ENCODE peak calls at places on chromosome 1, in six cellular contexts. S, Z, T, B, M and X are unnamed samples.

GRCh38 chr1:118711356-118711755 is 276.8 kb downstream of the TBX15 start:
- DNase-seq in Z (no peak), B (peak; percentile 45), M (no peak), T (no peak), S (no peak), X (no peak)

GRCh38 chr1:205810448-205811157 is 2.4 kb downstream of the SLC41A1 start:
- DNase-seq in M (no peak), B (peak; percentile 44), Z (no peak), S (no peak), T (no peak), X (no peak)

GRCh38 chr1:230286166-230286889 is 139.8 kb downstream of the PGBD5 start:
- DNase-seq in S (peak; percentile 58), M (no peak), B (no peak), T (no peak), Z (no peak), X (peak; percentile 16)

GRCh38 chr1:85484264-85484663 is 19.3 kb upstream of the DDAH1 start:
- DNase-seq in M (no peak), T (no peak), Z (no peak), B (no peak), S (no peak), X (no peak)

GRCh38 chr1:198880818-198881597 is 242.2 kb downstream of the PTPRC start:
- DNase-seq in T (no peak), Z (peak; percentile 80), M (no peak), B (no peak), S (no peak), X (no peak)

GRCh38 chr1:15950763-15951295 is 25.1 kb downstream of the ZBTB17 start:
- DNase-seq in T (peak; percentile 76), S (peak; percentile 63), B (no peak), Z (no peak), M (no peak), X (peak; percentile 90)

GRCh38 chr1:223129229-223129851 is 13.7 kb downstream of the TLR5 start:
- DNase-seq in M (peak; percentile 62), S (peak; percentile 96), Z (no peak), T (peak; percentile 64), B (peak; percentile 91), X (peak; percentile 64)

GRCh38 chr1:192954705-192955265 is 104.4 kb downstream of the UCHL5 start:
- DNase-seq in B (no peak), Z (no peak), T (no peak), S (no peak), M (no peak), X (no peak)

GRCh38 chr1:41920658-41921057 is 1.9 kb upstream of the HIVEP3 start:
- DNase-seq in T (no peak), Z (no peak), B (no peak), M (no peak), S (no peak), X (no peak)

GRCh38 chr1:41919764-41920397 is 1.2 kb upstream of the HIVEP3 start:
- DNase-seq in Z (no peak), M (peak; percentile 70), S (peak; percentile 63), B (peak; percentile 56), T (no peak), X (peak; percentile 21)

GRCh38 chr1:41918450-41919043 is at the start of gene HIVEP3:
- DNase-seq in Z (no peak), T (no peak), M (no peak), B (peak; percentile 68), S (no peak), X (no peak)

GRCh38 chr1:41917835-41918449 is 780 bp downstream of the HIVEP3 start:
- DNase-seq in B (peak; percentile 86), S (peak; percentile 93), M (peak; percentile 35), T (no peak), Z (no peak), X (no peak)

GRCh38 chr1:41919131-41919530 is 409 bp upstream of the HIVEP3 start:
- DNase-seq in Z (no peak), T (no peak), B (no peak), S (peak; percentile 13), M (no peak), X (no peak)
- H3K27ac ChIP-seq in Z (no peak overlapping the region), T (no peak overlapping the region), B (no peak overlapping the region), S (peak overlapping the region; percentile 40), M (no peak overlapping the region), X (no peak overlapping the region)

GRCh38 chr1:240599299-240599698 is 12.7 kb downstream of the GREM2 start:
- DNase-seq in S (no peak), T (no peak), Z (no peak), B (no peak), M (no peak), X (no peak)

GRCh38 chr1:240598602-240599001 is 13.4 kb downstream of the GREM2 start:
- DNase-seq in Z (no peak), M (no peak), B (no peak), S (no peak), T (no peak), X (no peak)

GRCh38 chr1:240598201-240598600 is 13.8 kb downstream of the GREM2 start:
- DNase-seq in S (no peak), T (no peak), B (no peak), M (no peak), Z (no peak), X (no peak)

GRCh38 chr1:240599830-240600229 is 12.1 kb downstream of the GREM2 start:
- DNase-seq in B (no peak), Z (no peak), M (no peak), S (no peak), T (no peak), X (no peak)

DNA sequence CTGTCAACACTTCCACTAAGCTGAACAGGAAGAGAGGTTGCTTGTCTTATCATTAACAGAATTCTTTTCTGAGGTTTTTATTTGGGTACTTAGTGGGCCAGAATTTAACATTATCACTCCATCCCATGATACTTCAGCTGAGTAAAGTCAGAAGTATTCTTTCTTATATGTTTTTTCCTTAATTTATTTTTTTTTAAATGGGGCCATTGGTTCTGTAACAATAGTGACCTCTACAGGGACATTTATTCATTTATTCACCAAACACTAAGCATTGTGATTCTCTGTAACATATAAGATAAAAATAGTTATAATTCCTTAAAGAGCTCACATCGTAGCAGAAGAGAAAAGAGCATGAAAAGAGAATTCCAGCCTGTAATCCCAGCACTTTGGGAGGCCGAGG is 9.8 kb downstream of the GREM2 start:
- DNase-seq in S (no peak), T (no peak), B (no peak), Z (no peak), M (no peak), X (no peak)
- TF ChIP-seq CTCF in S (no peak), T (no peak), B (no peak), Z (peak; percentile 28), M (no peak), X (no peak)

GRCh38 chr1:150536836-150537731 is 12.1 kb upstream of the ADAMTSL4 start:
- DNase-seq in Z (no peak), B (no peak), S (no peak), M (no peak), T (no peak), X (no peak)

GRCh38 chr1:150532860-150533259 is 16.3 kb upstream of the ADAMTSL4 start:
- DNase-seq in T (no peak), S (no peak), Z (no peak), M (no peak), B (no peak), X (no peak)

GRCh38 chr1:150534002-150534401 is 15.2 kb upstream of the ADAMTSL4 start:
- DNase-seq in B (no peak), S (no peak), Z (no peak), M (no peak), T (no peak), X (no peak)

GRCh38 chr1:150535511-150536281 is 13.5 kb upstream of the ADAMTSL4 start:
- DNase-seq in B (peak; percentile 11), Z (no peak), S (no peak), M (no peak), T (no peak), X (no peak)

DNA sequence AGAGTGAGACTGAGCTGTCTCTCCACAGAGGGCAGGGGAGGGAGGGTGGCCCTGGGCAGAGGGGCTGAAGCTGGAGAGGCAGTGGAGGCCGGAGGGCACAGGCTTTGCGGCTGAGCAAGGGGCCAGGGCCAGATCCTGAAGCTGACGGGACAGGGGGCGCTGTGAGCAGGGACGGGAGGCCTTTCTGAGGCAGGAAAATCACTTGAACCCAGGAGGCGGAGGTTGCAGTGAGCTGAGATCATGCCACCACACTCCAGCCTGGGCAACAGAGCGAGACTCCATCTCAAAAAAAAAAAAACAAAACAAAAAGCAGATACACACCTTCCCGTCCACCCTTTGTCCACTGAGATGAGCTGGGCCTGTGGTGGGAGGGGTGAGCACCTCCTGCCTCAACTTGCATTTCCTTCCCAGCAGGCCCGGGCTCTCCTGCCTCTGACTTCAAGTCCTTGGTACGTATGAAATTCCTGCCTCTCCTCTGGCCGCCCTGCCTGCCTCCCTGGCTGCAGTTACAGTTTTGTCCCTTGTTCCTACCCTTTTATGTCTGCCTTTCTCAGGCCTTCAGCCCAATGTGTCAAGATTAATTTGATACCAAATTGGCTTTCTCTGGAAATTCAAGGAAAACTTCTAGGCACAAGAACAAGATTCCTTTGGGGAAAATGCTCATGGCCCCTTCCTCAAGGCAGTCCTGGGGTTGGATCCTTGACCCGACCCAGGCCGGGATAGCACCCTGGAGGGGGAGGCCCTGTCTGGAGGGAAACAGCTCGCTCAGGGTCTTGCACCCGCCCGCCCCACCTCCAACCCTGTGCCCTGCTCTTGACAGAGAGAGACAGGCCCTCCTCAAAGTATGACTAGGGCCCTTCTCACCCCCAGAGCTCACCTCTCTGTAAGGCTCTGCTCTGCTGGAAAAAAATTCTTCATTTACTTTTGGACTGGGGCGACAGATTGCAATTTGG is 11.2 kb upstream of the ADAMTSL4 start:
- DNase-seq in S (no peak), T (no peak), M (no peak), B (peak; percentile 39), Z (peak; percentile 42), X (peak; percentile 87)
- H3K27ac ChIP-seq in S (no peak overlapping the region), T (peak overlapping the region; percentile 64), M (no peak overlapping the region), B (no peak overlapping the region), Z (peak overlapping the region; percentile 73), X (peak overlapping the region; percentile 67)

DNA sequence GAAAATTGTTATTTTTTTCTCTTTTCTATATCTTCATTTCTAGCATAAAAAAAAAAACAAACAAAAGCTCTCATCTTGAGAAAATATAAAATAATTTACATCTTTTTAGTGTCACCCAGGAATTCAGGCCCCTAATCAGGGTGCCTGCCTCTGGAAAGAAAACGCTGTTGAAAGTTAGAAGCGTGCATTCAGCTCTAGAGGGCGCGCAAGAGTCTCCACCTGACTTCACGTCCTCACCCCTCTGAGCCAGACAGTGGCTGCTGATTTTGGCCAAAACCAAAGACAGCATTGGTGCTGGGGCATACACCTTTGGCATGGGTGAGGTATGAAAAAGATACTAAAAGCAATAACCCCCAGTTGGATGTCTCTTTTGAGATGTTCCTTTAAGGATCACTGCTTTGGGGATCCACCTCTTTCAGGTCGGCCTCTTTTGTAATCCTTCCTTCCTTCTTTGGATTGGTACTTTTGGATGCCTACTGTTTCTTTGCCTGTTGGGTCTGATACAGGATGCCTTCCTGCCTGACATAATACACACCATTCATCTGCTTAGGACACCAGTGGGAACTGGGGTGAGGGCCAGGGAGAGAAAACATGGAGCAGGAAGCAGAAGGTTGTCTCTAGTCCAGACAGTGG is 77.6 kb upstream of the CHRM3 start:
- DNase-seq in M (no peak), Z (no peak), B (peak; percentile 72), S (no peak), T (no peak), X (no peak)
- TF ChIP-seq CTCF in M (peak; percentile 46), Z (no peak), B (peak; percentile 74), S (peak; percentile 23), T (no peak), X (no peak)

GRCh38 chr1:201535778-201536245 is 3.1 kb upstream of the NAV1 start:
- DNase-seq in B (no peak), T (peak; percentile 61), M (no peak), Z (no peak), S (no peak), X (peak; percentile 59)
- H3K27ac ChIP-seq in B (no peak overlapping the region), T (peak overlapping the region; percentile 87), M (no peak overlapping the region), Z (peak overlapping the region; percentile 22), S (peak overlapping the region; percentile 74), X (peak overlapping the region; percentile 85)